ENCODE peak calls at places on chromosomes 12 and 14, in four cellular contexts. Y is activated CD4-positive, alpha-beta T cell treated with anti-CD3 and anti-CD28 coated beads, Interleukin-2, amount 50 U/mL, for 48 hours; C is tibial artery; N is Ammon's horn. D is an unnamed sample.

GRCh38 chr12:100896192-100896591 is 101.6 kb downstream of the ANO4 start:
- DNase-seq in Y (no peak), C (no peak), N (no peak), D (no peak)

GRCh38 chr12:110050927-110051326 is 2.6 kb upstream of the C12orf76 start:
- DNase-seq in Y (no peak), C (no peak), N (no peak), D (no peak)

GRCh38 chr14:80653951-80654350 is 287.6 kb downstream of the CEP128 start:
- DNase-seq in Y (no peak), C (no peak), N (no peak), D (no peak)

GRCh38 chr14:93987376-93987775 is 9.7 kb upstream of the CCDC197 start:
- DNase-seq in Y (no peak), C (no peak), N (no peak), D (no peak)

GRCh38 chr14:76904100-76904739 is 78.0 kb downstream of the LRRC74A start:
- DNase-seq in Y (no peak), C (peak), N (no peak), D (no peak)

GRCh38 chr14:62824086-62824485 is 221.2 kb downstream of the KCNH5 start:
- DNase-seq in Y (no peak), C (no peak), N (no peak), D (no peak)

GRCh38 chr14:60250318-60251035 is 1.5 kb downstream of the PPM1A start:
- DNase-seq in Y (no peak), C (no peak), N (peak), D (no peak)

GRCh38 chr12:80811957-80812708 is 95.4 kb downstream of the MYF5 start:
- DNase-seq in Y (no peak), C (no peak), N (no peak), D (no peak)

D was measured in activated naive CD8-positive, alpha-beta T cell treated with anti-CD3 and anti-CD28 coated beads for 36 hours.